ENCODE peak calls at places on chromosome 19, in seven cellular contexts. One of them, this sample, is unnamed.

GRCh38 chr19:2271516-2272103 is 10.4 kb downstream of the PEAK3 start:
- DNase-seq in IMR-90: peak
- DNase-seq in cardiac muscle cell: peak
- DNase-seq in fibroblast of mammary gland: peak
- DNase-seq in PC-3: peak
- DNase-seq in CD8-positive, alpha-beta T cell: no peak
- DNase-seq in transverse colon: peak
- DNase-seq in this sample: peak

GRCh38 chr19:9839415-9839814 is 4.3 kb downstream of the PIN1 start:
- DNase-seq in fibroblast of mammary gland: peak
- DNase-seq in transverse colon: no peak
- DNase-seq in PC-3: peak
- DNase-seq in CD8-positive, alpha-beta T cell: no peak
- DNase-seq in cardiac muscle cell: peak
- DNase-seq in IMR-90: peak
- DNase-seq in this sample: no peak

GRCh38 chr19:56124578-56124977 is 3.5 kb upstream of the ZNF787 start:
- DNase-seq in cardiac muscle cell: no peak
- DNase-seq in CD8-positive, alpha-beta T cell: no peak
- DNase-seq in PC-3: no peak
- DNase-seq in fibroblast of mammary gland: no peak
- DNase-seq in IMR-90: no peak
- DNase-seq in transverse colon: no peak
- DNase-seq in this sample: no peak

GRCh38 chr19:2266183-2266993 is 10.2 kb upstream of the JSRP1 start:
- DNase-seq in transverse colon: peak
- DNase-seq in PC-3: peak
- DNase-seq in fibroblast of mammary gland: peak
- DNase-seq in CD8-positive, alpha-beta T cell: no peak
- DNase-seq in IMR-90: peak
- DNase-seq in cardiac muscle cell: peak
- DNase-seq in this sample: peak

GRCh38 chr19:4567584-4568071 is 8.1 kb upstream of the SEMA6B start:
- DNase-seq in CD8-positive, alpha-beta T cell: peak
- DNase-seq in transverse colon: peak
- DNase-seq in PC-3: peak
- DNase-seq in fibroblast of mammary gland: peak
- DNase-seq in IMR-90: peak
- DNase-seq in cardiac muscle cell: peak
- DNase-seq in this sample: peak

GRCh38 chr19:15288146-15288963 is 44.0 kb downstream of the BRD4 start:
- DNase-seq in IMR-90: peak
- DNase-seq in CD8-positive, alpha-beta T cell: no peak
- DNase-seq in PC-3: no peak
- DNase-seq in fibroblast of mammary gland: peak
- DNase-seq in transverse colon: no peak
- DNase-seq in cardiac muscle cell: no peak
- DNase-seq in this sample: no peak

GRCh38 chr19:3343619-3344502 is 22.5 kb upstream of the NFIC start:
- DNase-seq in transverse colon: peak
- DNase-seq in fibroblast of mammary gland: peak
- DNase-seq in PC-3: peak
- DNase-seq in CD8-positive, alpha-beta T cell: no peak
- DNase-seq in IMR-90: peak
- DNase-seq in cardiac muscle cell: peak
- DNase-seq in this sample: peak

GRCh38 chr19:43572172-43572588 is 3.1 kb downstream of the XRCC1 start:
- DNase-seq in transverse colon: no peak
- DNase-seq in fibroblast of mammary gland: no peak
- DNase-seq in PC-3: no peak
- DNase-seq in CD8-positive, alpha-beta T cell: no peak
- DNase-seq in IMR-90: no peak
- DNase-seq in cardiac muscle cell: no peak
- DNase-seq in this sample: no peak

GRCh38 chr19:6362024-6362344 is 653 bp downstream of the CLPP start:
- DNase-seq in fibroblast of mammary gland: no peak
- DNase-seq in transverse colon: no peak
- DNase-seq in CD8-positive, alpha-beta T cell: no peak
- DNase-seq in IMR-90: no peak
- DNase-seq in cardiac muscle cell: peak
- DNase-seq in PC-3: no peak
- DNase-seq in this sample: no peak

GRCh38 chr19:35555301-35556005 is 8.0 kb downstream of the ATP4A start:
- DNase-seq in fibroblast of mammary gland: peak
- DNase-seq in cardiac muscle cell: peak
- DNase-seq in PC-3: peak
- DNase-seq in CD8-positive, alpha-beta T cell: no peak
- DNase-seq in IMR-90: peak
- DNase-seq in transverse colon: no peak
- DNase-seq in this sample: no peak

GRCh38 chr19:11196406-11197287 is 698 bp downstream of the KANK2 start:
- DNase-seq in cardiac muscle cell: peak
- DNase-seq in transverse colon: peak
- DNase-seq in IMR-90: peak
- DNase-seq in PC-3: peak
- DNase-seq in fibroblast of mammary gland: peak
- DNase-seq in CD8-positive, alpha-beta T cell: no peak
- DNase-seq in this sample: peak

GRCh38 chr19:17997969-17998826 is 9.8 kb upstream of the ARRDC2 start:
- DNase-seq in IMR-90: peak
- DNase-seq in PC-3: peak
- DNase-seq in cardiac muscle cell: no peak
- DNase-seq in CD8-positive, alpha-beta T cell: no peak
- DNase-seq in fibroblast of mammary gland: peak
- DNase-seq in transverse colon: peak
- DNase-seq in this sample: no peak

GRCh38 chr19:8363803-8364771 is at the start of gene ANGPTL4:
- DNase-seq in PC-3: peak
- DNase-seq in cardiac muscle cell: peak
- DNase-seq in fibroblast of mammary gland: peak
- DNase-seq in CD8-positive, alpha-beta T cell: peak
- DNase-seq in IMR-90: peak
- DNase-seq in transverse colon: peak
- DNase-seq in this sample: peak
- TF ChIP-seq CTCF in PC-3: peak
- TF ChIP-seq CTCF in cardiac muscle cell: peak
- TF ChIP-seq CTCF in fibroblast of mammary gland: no peak
- TF ChIP-seq CTCF in CD8-positive, alpha-beta T cell: no peak
- TF ChIP-seq CTCF in IMR-90: peak
- TF ChIP-seq CTCF in transverse colon: peak
- TF ChIP-seq CTCF in this sample: peak

GRCh38 chr19:33035461-33035860 is 29.2 kb downstream of the RHPN2 start:
- DNase-seq in transverse colon: no peak
- DNase-seq in IMR-90: no peak
- DNase-seq in fibroblast of mammary gland: no peak
- DNase-seq in cardiac muscle cell: no peak
- DNase-seq in CD8-positive, alpha-beta T cell: no peak
- DNase-seq in PC-3: no peak
- DNase-seq in this sample: no peak

GRCh38 chr19:33024398-33024797 is 40.3 kb downstream of the RHPN2 start:
- DNase-seq in PC-3: peak
- DNase-seq in IMR-90: no peak
- DNase-seq in fibroblast of mammary gland: no peak
- DNase-seq in transverse colon: no peak
- DNase-seq in CD8-positive, alpha-beta T cell: no peak
- DNase-seq in cardiac muscle cell: no peak
- DNase-seq in this sample: no peak

GRCh38 chr19:33032218-33032781 is 32.4 kb downstream of the RHPN2 start:
- DNase-seq in IMR-90: no peak
- DNase-seq in fibroblast of mammary gland: no peak
- DNase-seq in transverse colon: peak
- DNase-seq in PC-3: peak
- DNase-seq in cardiac muscle cell: no peak
- DNase-seq in CD8-positive, alpha-beta T cell: no peak
- DNase-seq in this sample: no peak

GRCh38 chr19:33029746-33030303 is 34.9 kb downstream of the RHPN2 start:
- DNase-seq in transverse colon: no peak
- DNase-seq in CD8-positive, alpha-beta T cell: no peak
- DNase-seq in fibroblast of mammary gland: no peak
- DNase-seq in cardiac muscle cell: no peak
- DNase-seq in PC-3: no peak
- DNase-seq in IMR-90: no peak
- DNase-seq in this sample: no peak
- H3K4me3 ChIP-seq in transverse colon: no peak
- H3K4me3 ChIP-seq in CD8-positive, alpha-beta T cell: no peak
- H3K4me3 ChIP-seq in fibroblast of mammary gland: no peak
- H3K4me3 ChIP-seq in cardiac muscle cell: no peak
- H3K4me3 ChIP-seq in PC-3: no peak
- H3K4me3 ChIP-seq in IMR-90: no peak
- H3K4me3 ChIP-seq in this sample: no peak

GRCh38 chr19:44943801-44944249 is 1.8 kb downstream of the APOC4 start:
- DNase-seq in cardiac muscle cell: no peak
- DNase-seq in transverse colon: peak
- DNase-seq in PC-3: no peak
- DNase-seq in IMR-90: no peak
- DNase-seq in CD8-positive, alpha-beta T cell: no peak
- DNase-seq in fibroblast of mammary gland: peak
- DNase-seq in this sample: no peak
- TF ChIP-seq CTCF in cardiac muscle cell: no peak
- TF ChIP-seq CTCF in transverse colon: no peak
- TF ChIP-seq CTCF in PC-3: no peak
- TF ChIP-seq CTCF in IMR-90: no peak
- TF ChIP-seq CTCF in CD8-positive, alpha-beta T cell: no peak
- TF ChIP-seq CTCF in fibroblast of mammary gland: no peak
- TF ChIP-seq CTCF in this sample: no peak

DNA sequence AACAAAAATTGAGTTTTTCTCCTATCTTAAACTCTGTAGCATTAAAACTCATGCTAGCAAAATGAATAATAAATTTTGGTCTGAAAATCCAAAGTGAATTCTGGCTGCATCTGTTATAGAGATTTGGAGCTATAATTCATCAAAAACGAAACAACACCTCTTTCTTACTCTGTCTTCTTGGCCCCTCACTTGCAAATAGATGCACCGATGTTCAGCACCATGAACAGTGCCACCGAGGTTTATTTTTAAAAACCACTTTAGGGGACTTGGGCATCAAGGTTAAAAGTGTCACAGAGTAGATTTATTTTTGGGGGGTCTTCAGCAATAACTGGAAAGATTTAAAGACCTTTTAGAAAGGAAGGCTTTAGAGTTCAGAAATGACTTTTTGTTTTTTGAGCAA is 26.1 kb upstream of the EID2 start:
- DNase-seq in transverse colon: no peak
- DNase-seq in cardiac muscle cell: no peak
- DNase-seq in PC-3: no peak
- DNase-seq in fibroblast of mammary gland: no peak
- DNase-seq in CD8-positive, alpha-beta T cell: no peak
- DNase-seq in IMR-90: no peak
- DNase-seq in this sample: no peak
- H3K4me3 ChIP-seq in transverse colon: no peak
- H3K4me3 ChIP-seq in cardiac muscle cell: no peak
- H3K4me3 ChIP-seq in PC-3: no peak
- H3K4me3 ChIP-seq in fibroblast of mammary gland: no peak
- H3K4me3 ChIP-seq in CD8-positive, alpha-beta T cell: no peak
- H3K4me3 ChIP-seq in IMR-90: no peak
- H3K4me3 ChIP-seq in this sample: no peak

DNA sequence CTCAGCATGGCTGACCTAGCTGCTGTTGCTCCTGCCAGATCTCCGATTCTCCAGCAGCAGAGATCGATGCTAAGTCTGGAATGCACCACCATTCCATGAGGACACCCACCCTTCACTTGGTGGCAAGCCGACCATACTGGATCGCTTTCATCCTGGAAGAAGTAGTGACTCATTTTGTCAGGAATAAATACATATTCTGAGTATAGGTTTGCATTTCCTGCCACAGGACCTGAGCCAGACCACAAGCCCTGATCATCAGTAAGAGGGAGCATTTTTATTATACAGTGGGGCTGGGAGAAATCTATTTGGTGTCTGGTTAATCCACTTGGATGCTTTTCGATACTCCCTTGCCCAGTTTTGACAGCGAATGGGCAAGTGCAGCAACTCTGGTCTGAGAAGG is 10.9 kb upstream of the KCTD15 start:
- DNase-seq in IMR-90: peak
- DNase-seq in transverse colon: no peak
- DNase-seq in CD8-positive, alpha-beta T cell: no peak
- DNase-seq in PC-3: peak
- DNase-seq in fibroblast of mammary gland: peak
- DNase-seq in cardiac muscle cell: peak
- DNase-seq in this sample: no peak
- TF ChIP-seq CTCF in IMR-90: no peak
- TF ChIP-seq CTCF in transverse colon: no peak
- TF ChIP-seq CTCF in CD8-positive, alpha-beta T cell: no peak
- TF ChIP-seq CTCF in PC-3: no peak
- TF ChIP-seq CTCF in fibroblast of mammary gland: no peak
- TF ChIP-seq CTCF in cardiac muscle cell: no peak
- TF ChIP-seq CTCF in this sample: no peak

DNA sequence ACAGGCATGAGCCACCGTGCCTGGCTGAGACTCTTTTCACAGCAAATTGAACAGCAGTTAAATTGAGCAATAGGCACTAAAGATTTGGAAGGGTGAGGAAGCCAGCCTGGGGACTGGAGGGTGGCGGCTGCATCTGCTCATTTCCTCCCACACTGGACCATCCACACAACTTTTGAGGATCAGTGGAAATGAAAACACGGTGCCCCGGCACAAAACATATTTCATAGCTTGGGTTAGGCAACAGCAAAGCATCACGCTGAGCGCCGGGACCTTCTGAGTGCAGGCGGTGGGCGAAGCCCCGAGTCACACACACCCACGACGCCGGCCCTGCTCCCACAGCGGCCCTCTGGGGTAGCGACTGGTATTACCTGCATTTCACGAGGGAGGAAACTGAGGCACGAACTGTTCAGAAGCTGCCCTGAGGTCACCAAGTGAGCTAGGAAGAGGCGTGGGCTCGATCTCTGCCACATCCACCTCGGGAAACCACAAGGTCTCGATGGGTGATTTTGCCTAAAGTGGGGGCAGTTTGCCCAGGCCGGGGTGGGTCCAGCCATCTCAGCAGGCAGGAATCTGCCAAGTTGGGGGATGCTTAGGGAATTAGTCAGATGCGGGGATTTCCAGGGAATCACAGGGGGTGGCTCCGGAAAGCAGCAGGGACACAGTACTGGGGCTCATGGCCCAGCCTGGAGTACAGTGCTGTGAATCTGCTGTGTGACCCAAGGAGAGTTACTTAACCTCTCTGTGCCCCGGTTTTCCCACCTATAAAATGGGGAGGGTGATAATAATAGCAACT is 3.5 kb upstream of the SBNO2 start:
- DNase-seq in IMR-90: peak
- DNase-seq in CD8-positive, alpha-beta T cell: no peak
- DNase-seq in fibroblast of mammary gland: peak
- DNase-seq in cardiac muscle cell: peak
- DNase-seq in PC-3: peak
- DNase-seq in transverse colon: no peak
- DNase-seq in this sample: peak
- H3K4me3 ChIP-seq in IMR-90: peak
- H3K4me3 ChIP-seq in CD8-positive, alpha-beta T cell: no peak
- H3K4me3 ChIP-seq in fibroblast of mammary gland: no peak
- H3K4me3 ChIP-seq in cardiac muscle cell: no peak
- H3K4me3 ChIP-seq in PC-3: peak
- H3K4me3 ChIP-seq in transverse colon: no peak
- H3K4me3 ChIP-seq in this sample: no peak

This sample was measured in epithelial cell of esophagus.